ENCODE peak calls at places on chromosomes 6 and 20, in six cellular contexts. R is B cell, A is tibial nerve, N is adrenal gland, F is neural crest cell, L is nephron progenitor cell. U is an unnamed sample.

GRCh38 chr20:34415079-34415478 is 52.0 kb downstream of the ITCH start:
- DNase-seq in R (no peak), A (no peak), N (no peak), F (no peak), L (no peak), U (no peak)

GRCh38 chr6:110055387-110055735 is 77.2 kb downstream of the GPR6 start:
- DNase-seq in R (no peak), A (no peak), N (no peak), F (no peak), L (no peak), U (no peak)

GRCh38 chr6:15870354-15871043 is 207.7 kb upstream of the DTNBP1 start:
- DNase-seq in R (no peak), A (peak), N (no peak), F (no peak), L (no peak), U (no peak)

GRCh38 chr6:85458782-85459181 is 8.9 kb downstream of the NT5E start:
- DNase-seq in R (no peak), A (no peak), N (no peak), F (no peak), L (no peak), U (no peak)

GRCh38 chr6:98833101-98834059 is 994 bp upstream of the POU3F2 start:
- DNase-seq in R (peak), A (no peak), N (peak), F (no peak), L (peak), U (peak)

GRCh38 chr20:36314734-36315544 is 8.8 kb downstream of the DLGAP4 start:
- DNase-seq in R (no peak), A (no peak), N (peak), F (no peak), L (no peak), U (peak)

GRCh38 chr6:150153905-150154492 is 11.2 kb downstream of the PPP1R14C start:
- DNase-seq in R (no peak), A (no peak), N (no peak), F (no peak), L (no peak), U (no peak)

GRCh38 chr20:36579996-36580545 is 6.7 kb downstream of the TGIF2 start:
- DNase-seq in R (no peak), A (no peak), N (no peak), F (no peak), L (no peak), U (no peak)

GRCh38 chr20:41649489-41649888 is 31.3 kb upstream of the CHD6 start:
- DNase-seq in R (no peak), A (no peak), N (no peak), F (no peak), L (no peak), U (no peak)

GRCh38 chr20:36344517-36345132 is 38.5 kb downstream of the DLGAP4 start:
- DNase-seq in R (no peak), A (peak), N (peak), F (peak), L (peak), U (peak)

GRCh38 chr6:45706319-45706718 is 309.3 kb downstream of the CLIC5 start:
- DNase-seq in R (no peak), A (no peak), N (no peak), F (no peak), L (no peak), U (no peak)

GRCh38 chr6:35534396-35535170 is 21.9 kb upstream of the TULP1 start:
- DNase-seq in R (no peak), A (no peak), N (no peak), F (no peak), L (no peak), U (no peak)

GRCh38 chr6:33987531-33988021 is 158.3 kb downstream of the GRM4 start:
- DNase-seq in R (no peak), A (no peak), N (no peak), F (no peak), L (no peak), U (no peak)

GRCh38 chr6:38115633-38116022 is 296.1 kb downstream of the ZFAND3 start:
- DNase-seq in R (no peak), A (no peak), N (no peak), F (no peak), L (no peak), U (no peak)

GRCh38 chr6:41199427-41200246 is 1.3 kb downstream of the TREML2 start:
- DNase-seq in R (no peak), A (no peak), N (no peak), F (no peak), L (no peak), U (no peak)

GRCh38 chr20:43859994-43860393 is 54.7 kb upstream of the TOX2 start:
- DNase-seq in R (no peak), A (no peak), N (no peak), F (no peak), L (no peak), U (no peak)

GRCh38 chr6:49553353-49553752 is 2.9 kb downstream of the C6orf141 start:
- DNase-seq in R (no peak), A (no peak), N (no peak), F (no peak), L (no peak), U (no peak)

GRCh38 chr20:46060301-46060881 is 29.4 kb downstream of the NCOA5 start:
- DNase-seq in R (no peak), A (no peak), N (no peak), F (no peak), L (no peak), U (no peak)

GRCh38 chr6:108798672-108799355 is 49.4 kb upstream of the ARMC2 start:
- DNase-seq in R (no peak), A (no peak), N (no peak), F (no peak), L (no peak), U (no peak)

GRCh38 chr6:116446399-116446798 is 14.8 kb upstream of the CALHM6 start:
- DNase-seq in R (no peak), A (no peak), N (no peak), F (no peak), L (no peak), U (no peak)

GRCh38 chr6:134642217-134642616 is 307.7 kb downstream of the ALDH8A1 start:
- DNase-seq in R (no peak), A (no peak), N (no peak), F (no peak), L (no peak), U (no peak)

GRCh38 chr6:81308577-81309279 is 443.8 kb downstream of the TENT5A start:
- DNase-seq in R (no peak), A (no peak), N (no peak), F (no peak), L (no peak), U (no peak)

GRCh38 chr20:58682656-58683055 is 9.9 kb upstream of the NPEPL1 start:
- DNase-seq in R (no peak), A (no peak), N (no peak), F (no peak), L (no peak), U (no peak)

GRCh38 chr6:150876598-150876997 is 11.1 kb downstream of the MTHFD1L start:
- DNase-seq in R (no peak), A (no peak), N (peak), F (no peak), L (no peak), U (no peak)

GRCh38 chr6:123171341-123171740 is 175.3 kb downstream of the CLVS2 start:
- DNase-seq in R (no peak), A (no peak), N (no peak), F (no peak), L (no peak), U (no peak)

GRCh38 chr6:28105286-28105685 is 19.1 kb upstream of the ZSCAN16 start:
- DNase-seq in R (peak), A (no peak), N (no peak), F (no peak), L (no peak), U (no peak)

GRCh38 chr6:52371656-52372151 is 9.8 kb downstream of the PAQR8 start:
- DNase-seq in R (no peak), A (no peak), N (no peak), F (no peak), L (no peak), U (no peak)

GRCh38 chr6:73604020-73604419 is 49.8 kb downstream of the SLC17A5 start:
- DNase-seq in R (no peak), A (no peak), N (no peak), F (no peak), L (no peak), U (no peak)

GRCh38 chr6:89311853-89312531 is 3.1 kb downstream of the GABRR2 start:
- DNase-seq in R (no peak), A (peak), N (peak), F (peak), L (peak), U (peak)

GRCh38 chr20:36497856-36498255 is 43.5 kb upstream of the MYL9 start:
- DNase-seq in R (no peak), A (no peak), N (peak), F (no peak), L (no peak), U (no peak)

GRCh38 chr6:168093071-168093505 is 14.1 kb upstream of the FRMD1 start:
- DNase-seq in R (no peak), A (no peak), N (no peak), F (no peak), L (no peak), U (no peak)

GRCh38 chr6:151352410-151353399 is 38.7 kb downstream of the ZBTB2 start:
- DNase-seq in R (no peak), A (no peak), N (no peak), F (no peak), L (no peak), U (no peak)

GRCh38 chr20:63746766-63747315 is 7.3 kb downstream of the SLC2A4RG start:
- DNase-seq in R (no peak), A (no peak), N (no peak), F (no peak), L (no peak), U (no peak)

GRCh38 chr20:1807394-1807793 is 87.8 kb upstream of the SIRPA start:
- DNase-seq in R (no peak), A (no peak), N (no peak), F (no peak), L (no peak), U (no peak)

GRCh38 chr6:85049282-85049681 is 284.9 kb upstream of the TBX18 start:
- DNase-seq in R (no peak), A (no peak), N (no peak), F (no peak), L (no peak), U (no peak)

GRCh38 chr6:41707565-41708200 is 27.7 kb downstream of the TFEB start:
- DNase-seq in R (no peak), A (no peak), N (no peak), F (no peak), L (no peak), U (no peak)

GRCh38 chr6:109991307-109992101 is 13.4 kb downstream of the GPR6 start:
- DNase-seq in R (no peak), A (no peak), N (no peak), F (no peak), L (no peak), U (no peak)

GRCh38 chr6:145141609-145142008 is 593.7 kb downstream of the EPM2A start:
- DNase-seq in R (no peak), A (no peak), N (no peak), F (no peak), L (no peak), U (no peak)

GRCh38 chr6:33967966-33968724 is 164.3 kb upstream of the MLN start:
- DNase-seq in R (no peak), A (no peak), N (no peak), F (no peak), L (no peak), U (no peak)

GRCh38 chr6:164377348-164377747 is 932.1 kb downstream of the C6orf118 start:
- DNase-seq in R (no peak), A (no peak), N (no peak), F (no peak), L (no peak), U (no peak)